ENCODE peak calls at places on chromosome 7, in five cellular contexts. R is A549, M is IMR-90, O is GM23338, I is hepatocyte. T is an unnamed sample.

GRCh38 chr7:50266893-50267386 is 37.6 kb upstream of the IKZF1 start:
- DNase-seq in R (no peak), M (no peak), O (no peak), I (no peak), T (no peak)

GRCh38 chr7:115558186-115558585 is 472.4 kb downstream of the TFEC start:
- DNase-seq in R (no peak), M (peak), O (no peak), I (no peak), T (peak)

GRCh38 chr7:157515342-157516041 is 178.7 kb downstream of the DNAJB6 start:
- DNase-seq in R (no peak), M (no peak), O (no peak), I (no peak), T (no peak)

GRCh38 chr7:138834583-138834982 is 36.6 kb upstream of the ATP6V0A4 start:
- DNase-seq in R (no peak), M (no peak), O (no peak), I (no peak), T (no peak)

GRCh38 chr7:1811850-1812692 is 142.0 kb downstream of the ELFN1 start:
- DNase-seq in R (peak), M (no peak), O (no peak), I (peak), T (no peak)

GRCh38 chr7:132485600-132486594 is 90.4 kb downstream of the PLXNA4 start:
- DNase-seq in R (no peak), M (no peak), O (peak), I (no peak), T (peak)

GRCh38 chr7:65988084-65988483 is 6.1 kb upstream of the GUSB start:
- DNase-seq in R (no peak), M (no peak), O (no peak), I (no peak), T (no peak)

GRCh38 chr7:918118-918425 is 36.4 kb downstream of the ADAP1 start:
- DNase-seq in R (no peak), M (no peak), O (no peak), I (no peak), T (no peak)

GRCh38 chr7:106562711-106563366 is 98.1 kb downstream of the CCDC71L start:
- DNase-seq in R (no peak), M (no peak), O (no peak), I (no peak), T (no peak)

GRCh38 chr7:1810521-1810920 is 140.4 kb downstream of the ELFN1 start:
- DNase-seq in R (no peak), M (no peak), O (no peak), I (no peak), T (no peak)

GRCh38 chr7:18126274-18126673 is 98.6 kb upstream of the PRPS1L1 start:
- DNase-seq in R (no peak), M (no peak), O (no peak), I (peak), T (no peak)

GRCh38 chr7:150855046-150855445 is 2.7 kb downstream of the AOC1 start:
- DNase-seq in R (no peak), M (no peak), O (no peak), I (no peak), T (no peak)

GRCh38 chr7:68706291-68706690 is 892.0 kb upstream of the AUTS2 start:
- DNase-seq in R (peak), M (peak), O (no peak), I (no peak), T (peak)

GRCh38 chr7:48109848-48110663 is 21.0 kb downstream of the UPP1 start:
- DNase-seq in R (peak), M (peak), O (peak), I (peak), T (no peak)

GRCh38 chr7:136956232-136956631 is 87.8 kb downstream of the CHRM2 start:
- DNase-seq in R (no peak), M (peak), O (no peak), I (no peak), T (peak)

GRCh38 chr7:44320141-44320540 is 5.3 kb downstream of the CAMK2B start:
- DNase-seq in R (no peak), M (peak), O (no peak), I (no peak), T (no peak)

GRCh38 chr7:152621426-152621825 is 54.5 kb downstream of the XRCC2 start:
- DNase-seq in R (no peak), M (no peak), O (no peak), I (no peak), T (no peak)

GRCh38 chr7:92623544-92623943 is 33.4 kb upstream of the FAM133B start:
- DNase-seq in R (no peak), M (no peak), O (no peak), I (no peak), T (no peak)

GRCh38 chr7:120988591-120989299 is at the start of gene CPED1:
- DNase-seq in R (peak), M (peak), O (peak), I (peak), T (peak)

GRCh38 chr7:369476-369980 is 79.6 kb downstream of the FOXL3 start:
- DNase-seq in R (no peak), M (no peak), O (no peak), I (no peak), T (no peak)

GRCh38 chr7:5488286-5488878 is 64.7 kb upstream of the TNRC18 start:
- DNase-seq in R (no peak), M (no peak), O (peak), I (no peak), T (no peak)

GRCh38 chr7:134618756-134619530 is 27.7 kb upstream of the BPGM start:
- DNase-seq in R (no peak), M (peak), O (no peak), I (no peak), T (peak)

GRCh38 chr7:47478017-47478344 is 103.9 kb downstream of the TNS3 start:
- DNase-seq in R (no peak), M (peak), O (no peak), I (no peak), T (peak)

GRCh38 chr7:81627565-81628287 is 142.1 kb downstream of the HGF start:
- DNase-seq in R (no peak), M (peak), O (no peak), I (no peak), T (peak)

GRCh38 chr7:55280031-55280454 is 85.1 kb upstream of the LANCL2 start:
- DNase-seq in R (peak), M (peak), O (peak), I (peak), T (peak)

GRCh38 chr7:131174855-131175254 is 152.8 kb upstream of the MKLN1 start:
- DNase-seq in R (no peak), M (no peak), O (no peak), I (no peak), T (no peak)

GRCh38 chr7:131174391-131174790 is 153.3 kb upstream of the MKLN1 start:
- DNase-seq in R (no peak), M (no peak), O (no peak), I (no peak), T (no peak)

GRCh38 chr7:131170440-131171105 is 157.1 kb upstream of the MKLN1 start:
- DNase-seq in R (peak), M (peak), O (no peak), I (peak), T (peak)

DNA sequence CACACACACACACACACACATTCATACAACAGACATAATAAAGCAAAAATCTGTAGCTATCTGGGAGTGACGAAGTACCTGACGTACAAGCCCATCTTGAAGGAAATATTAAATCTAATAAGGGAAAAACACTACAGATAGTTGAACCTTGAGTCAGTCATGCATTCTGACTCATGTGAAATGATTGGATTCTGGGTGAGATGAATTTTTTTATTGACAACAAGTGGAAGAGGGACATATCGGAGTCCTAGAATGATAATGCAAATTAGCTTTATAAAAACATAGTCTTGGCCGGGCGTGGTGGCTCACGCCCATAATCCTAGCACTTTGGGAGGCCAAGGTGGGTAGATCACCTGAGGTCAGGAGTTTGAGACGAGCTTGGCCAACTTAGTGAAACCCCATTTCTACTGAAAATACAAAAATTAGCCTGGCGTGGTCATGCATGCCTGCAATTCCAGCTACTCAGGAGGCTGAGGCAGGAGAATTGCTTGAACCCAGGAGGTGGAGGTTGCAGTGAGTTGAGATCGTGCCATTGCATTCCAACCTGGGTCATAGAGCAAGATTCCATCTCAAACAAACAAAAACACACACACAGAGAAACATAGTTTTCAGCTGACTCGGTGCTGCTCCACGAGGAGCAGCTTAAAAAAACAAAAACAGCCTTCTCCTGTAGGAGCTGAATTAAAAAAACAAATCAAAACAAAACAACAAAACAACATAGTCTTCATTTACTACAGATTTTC is 154.4 kb upstream of the MKLN1 start:
- DNase-seq in R (peak), M (peak), O (no peak), I (no peak), T (peak)
- H3K4me2 ChIP-seq in R (peak), M (no peak), O (no peak), I (no peak), T (peak)

DNA sequence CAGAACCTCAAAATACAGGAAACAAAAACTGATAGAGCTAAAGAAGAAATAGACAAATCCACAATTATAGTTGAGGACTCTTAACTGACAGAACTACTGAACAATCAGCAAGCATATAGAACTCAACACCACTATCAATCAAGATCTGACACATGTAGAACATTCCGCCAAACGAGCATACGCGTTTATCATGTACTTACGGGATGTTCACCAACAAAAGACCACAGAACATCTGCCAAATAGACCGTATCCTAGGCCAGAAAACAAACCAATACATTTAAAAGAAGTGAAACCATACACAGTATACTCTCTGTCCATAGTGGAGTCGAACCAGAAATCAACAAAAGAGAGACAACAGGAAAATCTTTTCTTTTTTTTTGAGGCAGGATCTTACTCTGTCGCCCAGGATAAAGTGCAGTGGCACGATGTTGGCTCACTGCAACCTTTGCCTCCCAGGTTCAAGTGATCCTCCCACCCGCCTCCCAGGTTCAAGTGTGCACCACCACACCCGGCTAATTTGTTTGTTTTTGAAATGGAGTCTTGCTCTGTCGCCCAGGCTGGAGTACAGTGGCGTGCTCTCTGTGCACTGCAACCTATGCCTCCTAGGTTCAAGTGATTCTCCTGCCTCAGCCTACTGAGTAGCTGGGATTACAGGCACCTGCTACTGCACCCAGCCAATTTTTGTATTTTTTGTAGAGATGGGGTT is 5.1 kb downstream of the GNA12 start:
- DNase-seq in R (no peak), M (no peak), O (no peak), I (no peak), T (peak)
- H3K27ac ChIP-seq in R (no peak), M (no peak), O (peak), I (no peak), T (no peak)

GRCh38 chr7:155344618-155345433 is 47.1 kb downstream of the INSIG1 start:
- DNase-seq in R (peak), M (peak), O (peak), I (peak), T (peak)

GRCh38 chr7:155344270-155344617 is 46.6 kb downstream of the INSIG1 start:
- DNase-seq in R (no peak), M (no peak), O (peak), I (no peak), T (no peak)

GRCh38 chr7:155343150-155343549 is 45.5 kb downstream of the INSIG1 start:
- DNase-seq in R (no peak), M (no peak), O (no peak), I (no peak), T (no peak)

GRCh38 chr7:155342313-155342712 is 44.6 kb downstream of the INSIG1 start:
- DNase-seq in R (no peak), M (no peak), O (no peak), I (no peak), T (no peak)

GRCh38 chr7:155343661-155344121 is 46.0 kb downstream of the INSIG1 start:
- DNase-seq in R (no peak), M (no peak), O (no peak), I (no peak), T (no peak)
- H3K4me2 ChIP-seq in R (no peak), M (no peak), O (no peak), I (no peak), T (no peak)

GRCh38 chr7:77339726-77340125 is 76.4 kb downstream of the GSAP start:
- DNase-seq in R (no peak), M (no peak), O (no peak), I (no peak), T (no peak)
- H3K27ac ChIP-seq in R (no peak), M (no peak), O (no peak), I (peak), T (no peak)

DNA sequence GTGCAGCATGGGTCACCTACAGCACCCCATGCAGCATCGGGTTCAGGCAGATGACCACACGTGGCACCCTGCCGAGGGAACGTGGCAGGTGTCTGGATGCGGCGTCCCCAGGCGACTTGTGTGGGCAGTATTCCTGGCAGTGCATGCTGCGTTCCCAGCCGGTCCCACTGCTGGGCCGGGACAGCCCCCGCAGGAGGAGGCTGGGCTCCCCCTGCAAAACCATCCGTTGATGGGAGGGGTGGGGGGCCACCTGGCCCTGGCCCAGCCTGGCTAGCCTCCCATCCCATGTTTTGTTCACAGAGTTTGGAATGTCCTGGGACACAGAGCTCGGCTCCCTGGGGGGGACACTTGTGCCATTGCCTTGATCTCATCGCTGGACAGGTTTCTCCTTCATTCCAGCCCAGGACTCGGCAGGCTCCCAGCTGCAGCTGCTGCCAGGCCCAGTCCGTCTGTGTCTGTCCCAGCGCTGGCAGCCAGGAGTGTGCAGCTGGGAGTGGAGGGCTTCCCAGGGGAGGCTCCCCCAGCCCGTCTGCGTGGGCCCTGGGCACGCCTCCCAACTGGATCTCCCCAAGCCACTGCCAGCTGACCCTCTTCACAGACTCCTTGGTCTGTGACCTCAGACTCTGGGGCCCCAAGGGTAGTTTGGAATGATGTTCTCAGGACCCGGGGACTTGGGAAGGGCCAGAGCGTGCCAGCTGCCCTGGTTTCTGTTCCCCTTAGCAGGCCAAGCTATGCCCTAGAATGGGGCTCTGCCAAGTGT is 32.6 kb downstream of the TMEM270 start:
- DNase-seq in R (no peak), M (peak), O (no peak), I (no peak), T (peak)
- H3K4me2 ChIP-seq in R (no peak), M (no peak), O (no peak), I (no peak), T (peak)

GRCh38 chr7:57646901-57647246 is 196.9 kb downstream of the ZNF716 start:
- DNase-seq in R (no peak), M (no peak), O (no peak), I (no peak), T (no peak)

GRCh38 chr7:57646219-57646900 is 196.4 kb downstream of the ZNF716 start:
- DNase-seq in R (no peak), M (no peak), O (no peak), I (no peak), T (no peak)

GRCh38 chr7:57638651-57639050 is 188.7 kb downstream of the ZNF716 start:
- DNase-seq in R (no peak), M (no peak), O (no peak), I (no peak), T (no peak)

GRCh38 chr7:57641521-57642067 is 191.6 kb downstream of the ZNF716 start:
- DNase-seq in R (no peak), M (no peak), O (no peak), I (no peak), T (no peak)

DNA sequence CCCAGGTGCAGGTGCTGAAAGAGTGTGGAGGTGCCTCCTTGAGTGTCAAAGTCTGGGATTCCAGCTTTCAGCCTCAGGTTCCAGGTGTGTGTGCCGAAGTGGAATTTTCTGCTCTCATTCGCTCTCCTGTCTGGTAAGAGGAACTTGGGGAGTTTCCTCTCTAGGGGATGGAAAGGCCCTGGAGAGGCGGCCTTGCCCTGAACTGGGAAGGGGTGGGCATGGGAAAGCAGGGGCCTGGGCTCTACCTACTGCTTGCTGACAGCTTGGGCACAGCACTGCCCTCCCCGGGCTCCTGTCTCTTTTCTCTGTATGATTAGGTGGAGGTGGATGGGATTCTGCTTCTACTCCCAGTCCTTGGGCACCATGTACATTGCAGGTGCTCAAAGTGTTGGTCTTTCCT is 192.8 kb downstream of the ZNF716 start:
- DNase-seq in R (no peak), M (no peak), O (no peak), I (no peak), T (no peak)
- H3K27ac ChIP-seq in R (no peak), M (no peak), O (no peak), I (no peak), T (no peak)

GRCh38 chr7:119594956-119595355 is 678.0 kb upstream of the KCND2 start:
- DNase-seq in R (no peak), M (no peak), O (peak), I (no peak), T (no peak)
- H3K4me2 ChIP-seq in R (no peak), M (no peak), O (peak), I (no peak), T (no peak)

GRCh38 chr7:141288626-141289025 is 214.8 kb downstream of the TMEM178B start:
- DNase-seq in R (no peak), M (no peak), O (no peak), I (no peak), T (no peak)

GRCh38 chr7:141290365-141290764 is 216.5 kb downstream of the TMEM178B start:
- DNase-seq in R (no peak), M (no peak), O (no peak), I (no peak), T (no peak)

GRCh38 chr7:141290951-141291350 is 217.1 kb downstream of the TMEM178B start:
- DNase-seq in R (no peak), M (no peak), O (no peak), I (no peak), T (no peak)

GRCh38 chr7:141286522-141286921 is 212.7 kb downstream of the TMEM178B start:
- DNase-seq in R (no peak), M (no peak), O (no peak), I (no peak), T (no peak)

GRCh38 chr7:141287936-141288335 is 214.1 kb downstream of the TMEM178B start:
- DNase-seq in R (no peak), M (no peak), O (no peak), I (no peak), T (no peak)
- H3K27ac ChIP-seq in R (no peak), M (no peak), O (no peak), I (no peak), T (no peak)

DNA sequence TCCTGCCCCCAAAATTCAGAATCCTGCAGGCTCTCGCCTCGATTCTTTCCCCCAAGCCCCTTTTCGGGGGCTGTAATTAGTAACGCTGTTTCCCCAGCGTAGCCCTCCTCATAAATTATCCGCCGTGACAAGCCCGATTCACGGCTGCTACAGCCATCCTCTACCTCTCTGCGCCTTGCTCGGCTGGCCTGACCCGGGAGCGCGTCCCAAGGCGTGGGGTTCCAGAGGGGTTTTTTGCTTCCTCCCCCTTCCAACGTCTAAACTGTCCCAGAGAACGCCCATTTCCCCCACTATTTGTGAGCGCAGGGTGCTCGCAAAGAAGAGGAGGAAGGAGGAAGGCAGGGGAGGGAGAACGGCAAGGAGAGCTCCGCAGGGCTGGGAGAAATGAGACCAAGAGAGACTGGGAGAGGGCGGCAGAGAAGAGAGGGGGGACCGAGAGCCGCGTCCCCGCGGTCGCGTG is 889 bp downstream of the HOXA5 start:
- DNase-seq in R (no peak), M (no peak), O (no peak), I (no peak), T (no peak)
- H3K4me2 ChIP-seq in R (peak), M (peak), O (peak), I (peak), T (peak)